ENCODE peak calls at places on chromosomes 12 and 14, in six cellular contexts. M is adrenal gland, E is heart left ventricle, L is Peyer's patch, N is ovary, V is body of pancreas. K is an unnamed sample. For H3K4me1, the result is how much of the 10 kb centered on the place peaks cover.

GRCh38 chr12:7645395-7646177 is 20.1 kb downstream of the APOBEC1 start:
- DNase-seq in M (no peak), E (no peak), L (no peak), N (no peak), V (peak), K (no peak)

GRCh38 chr12:20280515-20280914 is 87.8 kb upstream of the PDE3A start:
- DNase-seq in M (no peak), E (no peak), L (no peak), N (no peak), V (no peak), K (no peak)

GRCh38 chr12:110689002-110689600 is at the start of gene HVCN1:
- DNase-seq in M (peak), E (peak), L (peak), N (peak), V (peak), K (no peak)

GRCh38 chr12:111638576-111638975 is 39.5 kb upstream of the ATXN2 start:
- DNase-seq in M (no peak), E (no peak), L (no peak), N (no peak), V (no peak), K (no peak)

GRCh38 chr12:25958254-25959068 is at the start of gene RASSF8:
- DNase-seq in M (peak), E (peak), L (peak), N (peak), V (peak), K (no peak)

GRCh38 chr14:93089501-93090269 is 26.0 kb downstream of the ITPK1 start:
- DNase-seq in M (no peak), E (no peak), L (no peak), N (no peak), V (no peak), K (no peak)

GRCh38 chr12:101680647-101681046 is 16.8 kb upstream of the CHPT1 start:
- DNase-seq in M (no peak), E (no peak), L (no peak), N (no peak), V (no peak), K (no peak)

GRCh38 chr12:122963928-122964240 is 2.4 kb downstream of the ABCB9 start:
- DNase-seq in M (no peak), E (no peak), L (peak), N (peak), V (peak), K (no peak)

GRCh38 chr12:53049582-53050318 is at the start of gene TNS2:
- DNase-seq in M (peak), E (peak), L (peak), N (peak), V (peak), K (no peak)

GRCh38 chr12:27316947-27317346 is 15.7 kb upstream of the BMAL2 start:
- DNase-seq in M (no peak), E (no peak), L (no peak), N (no peak), V (no peak), K (no peak)

GRCh38 chr12:129821964-129822363 is 81.9 kb downstream of the TMEM132D start:
- DNase-seq in M (no peak), E (no peak), L (no peak), N (no peak), V (no peak), K (no peak)

GRCh38 chr12:126534495-126534894 is 1469.3 kb downstream of the AACS start:
- DNase-seq in M (no peak), E (no peak), L (no peak), N (no peak), V (no peak), K (no peak)

GRCh38 chr12:93369505-93369904 is 8.2 kb upstream of the NUDT4 start:
- DNase-seq in M (no peak), E (no peak), L (no peak), N (no peak), V (no peak), K (no peak)

GRCh38 chr12:23564454-23564853 is 385.0 kb downstream of the SOX5 start:
- DNase-seq in M (no peak), E (no peak), L (no peak), N (no peak), V (no peak), K (no peak)

GRCh38 chr12:73898645-73899044 is 639.0 kb upstream of the ATXN7L3B start:
- DNase-seq in M (no peak), E (no peak), L (no peak), N (no peak), V (no peak), K (no peak)

GRCh38 chr12:24557738-24558137 is 391.2 kb downstream of the BCAT1 start:
- DNase-seq in M (no peak), E (no peak), L (no peak), N (no peak), V (no peak), K (no peak)

GRCh38 chr14:69580009-69580577 is 5.4 kb upstream of the CCDC177 start:
- DNase-seq in M (peak), E (no peak), L (peak), N (no peak), V (no peak), K (no peak)

GRCh38 chr14:69999246-69999645 is 120.0 kb downstream of the SMOC1 start:
- DNase-seq in M (no peak), E (no peak), L (no peak), N (no peak), V (peak), K (no peak)

GRCh38 chr12:120196363-120196762 is 1.8 kb upstream of the GCN1 start:
- DNase-seq in M (no peak), E (no peak), L (no peak), N (no peak), V (no peak), K (no peak)

GRCh38 chr12:103841690-103842584 is 903 bp upstream of the NT5DC3 start:
- DNase-seq in M (peak), E (peak), L (peak), N (peak), V (peak), K (no peak)
- TF ChIP-seq POLR2A in M (no peak), E (no peak), L (no peak), N (no peak), V (no peak), K (no peak)

GRCh38 chr12:112973712-112974305 is 4.5 kb upstream of the OAS2 start:
- DNase-seq in M (no peak), E (no peak), L (no peak), N (no peak), V (no peak), K (no peak)
- H3K4me1 ChIP-seq in M (under half), E (under half), L (under half), N (under half), V (under half), K (under half)

GRCh38 chr12:104369708-104370107 is 66.2 kb downstream of the EID3 start:
- DNase-seq in M (no peak), E (no peak), L (no peak), N (no peak), V (no peak), K (no peak)
- H3K4me3 ChIP-seq in M (no peak), E (no peak), L (no peak), N (no peak), V (no peak), K (no peak)

GRCh38 chr12:95881331-95881955 is 22.7 kb downstream of the SNRPF start:
- DNase-seq in M (no peak), E (no peak), L (no peak), N (no peak), V (no peak), K (no peak)
- TF ChIP-seq POLR2A in M (no peak), E (no peak), L (no peak), N (no peak), V (no peak), K (no peak)

K was measured in esophagus squamous epithelium.